ENCODE peak calls at places on chromosomes 11 and 22, in four cellular contexts. U is gastrocnemius medialis, O is PC-3, A is mesenchymal stem cell. G is an unnamed sample. For H3K4me1, the result is how much of the 10 kb centered on the place peaks cover.

GRCh38 chr11:70201876-70202861 is 927 bp upstream of the FADD start:
- DNase-seq in O (no peak), A (peak), U (no peak), G (no peak)

GRCh38 chr11:69293819-69294505 is at the start of gene MYEOV:
- DNase-seq in U (no peak), O (peak), A (peak), G (peak)

GRCh38 chr11:87173185-87174039 is 135.7 kb downstream of the TMEM135 start:
- DNase-seq in U (no peak), A (peak), O (peak), G (no peak)

GRCh38 chr22:28426346-28427132 is 253.1 kb downstream of the TTC28 start:
- DNase-seq in A (no peak), U (no peak), O (no peak), G (no peak)

GRCh38 chr22:31646186-31647019 is 15.6 kb downstream of the PISD start:
- DNase-seq in U (no peak), O (peak), A (peak), G (no peak)

GRCh38 chr11:58900479-58901420 is 38.5 kb upstream of the GLYATL1 start:
- DNase-seq in A (peak), O (peak), U (peak), G (peak)

GRCh38 chr11:9001736-9002135 is 2.1 kb downstream of the NRIP3 start:
- DNase-seq in A (peak), U (no peak), O (peak), G (no peak)

GRCh38 chr11:68039526-68040086 is 781 bp downstream of the TCIRG1 start:
- DNase-seq in O (no peak), A (no peak), U (no peak), G (no peak)

GRCh38 chr22:44698531-44699421 is 3.2 kb upstream of the PRR5 start:
- DNase-seq in U (no peak), O (no peak), A (peak), G (no peak)

GRCh38 chr11:61589961-61590360 is 9.1 kb upstream of the SYT7 start:
- DNase-seq in A (no peak), U (no peak), O (no peak), G (no peak)

GRCh38 chr22:45709866-45710265 is 38.2 kb downstream of the ATXN10 start:
- DNase-seq in A (peak), O (peak), U (no peak), G (no peak)

GRCh38 chr11:100297516-100297915 is 389.6 kb upstream of the ARHGAP42 start:
- DNase-seq in O (no peak), U (no peak), A (no peak), G (no peak)

GRCh38 chr11:91170711-91171110 is 947.9 kb upstream of the CHORDC1 start:
- DNase-seq in A (peak), O (no peak), U (no peak), G (no peak)

GRCh38 chr22:27185903-27186302 is 528.5 kb downstream of the MIAT start:
- DNase-seq in O (no peak), U (no peak), A (no peak), G (no peak)

GRCh38 chr11:62438641-62439040 is 19.8 kb downstream of the SCGB1A1 start:
- DNase-seq in U (no peak), A (no peak), O (no peak), G (no peak)

GRCh38 chr22:47083379-47083986 is 321.0 kb downstream of the TBC1D22A start:
- DNase-seq in A (no peak), O (no peak), U (no peak), G (no peak)

GRCh38 chr11:111933872-111934271 is 3.3 kb upstream of the DIXDC1 start:
- DNase-seq in O (no peak), A (no peak), U (no peak), G (no peak)

GRCh38 chr11:86274503-86274902 is 27.5 kb upstream of the HIKESHI start:
- DNase-seq in O (no peak), A (no peak), U (no peak), G (peak)

GRCh38 chr11:47384498-47384897 is 6.2 kb upstream of the SPI1 start:
- DNase-seq in A (no peak), O (no peak), U (no peak), G (no peak)

GRCh38 chr11:83249972-83250593 is 36.1 kb downstream of the CCDC90B start:
- DNase-seq in U (no peak), O (peak), A (peak), G (peak)

GRCh38 chr11:101987370-101987769 is 59.9 kb upstream of the CFAP300 start:
- DNase-seq in O (no peak), A (no peak), U (no peak), G (no peak)

GRCh38 chr11:47083913-47084312 is 92.8 kb downstream of the ARFGAP2 start:
- DNase-seq in A (peak), U (no peak), O (peak), G (no peak)

GRCh38 chr11:28759311-28759710 is 651.1 kb downstream of the METTL15 start:
- DNase-seq in O (peak), U (no peak), A (peak), G (no peak)

GRCh38 chr22:19810381-19811141 is 44.1 kb downstream of the GNB1L start:
- DNase-seq in O (no peak), A (peak), U (no peak), G (no peak)

GRCh38 chr11:130666781-130667251 is 218.4 kb downstream of the ADAMTS15 start:
- DNase-seq in U (no peak), A (peak), O (peak), G (no peak)

GRCh38 chr11:122271167-122271566 is 155.2 kb upstream of the BLID start:
- DNase-seq in U (peak), O (no peak), A (no peak), G (no peak)

GRCh38 chr11:47587733-47588326 is 1.4 kb downstream of the FAM180B start:
- DNase-seq in O (no peak), U (peak), A (no peak), G (no peak)

GRCh38 chr11:127226959-127227358 is 226.4 kb upstream of the KIRREL3 start:
- DNase-seq in U (no peak), A (no peak), O (no peak), G (no peak)

GRCh38 chr11:65427691-65428577 is 5.3 kb downstream of the NEAT1 start:
- DNase-seq in O (peak), U (peak), A (peak), G (no peak)

GRCh38 chr11:15609445-15609844 is 494.7 kb downstream of the INSC start:
- DNase-seq in A (no peak), U (no peak), O (no peak), G (no peak)

GRCh38 chr11:58963551-58964075 is 24.3 kb downstream of the GLYATL1 start:
- DNase-seq in U (no peak), A (peak), O (no peak), G (peak)

GRCh38 chr11:34653851-34654490 is 33.1 kb downstream of the EHF start:
- DNase-seq in A (peak), U (peak), O (peak), G (no peak)

GRCh38 chr22:20798974-20799373 is 25.1 kb downstream of the SERPIND1 start:
- DNase-seq in O (no peak), A (no peak), U (no peak), G (no peak)

GRCh38 chr11:126408496-126408895 is 53.0 kb downstream of the ST3GAL4 start:
- DNase-seq in U (no peak), O (no peak), A (no peak), G (no peak)

GRCh38 chr11:63769044-63769718 is 606 bp upstream of the ZFTA start:
- DNase-seq in O (peak), A (peak), U (peak), G (no peak)

GRCh38 chr11:10197091-10197490 is 96.9 kb downstream of the SBF2 start:
- DNase-seq in A (no peak), U (no peak), O (peak), G (no peak)

GRCh38 chr11:35144103-35144741 is 5.3 kb downstream of the CD44 start:
- DNase-seq in A (peak), O (peak), U (no peak), G (no peak)

GRCh38 chr11:78406568-78407196 is 10.9 kb downstream of the GAB2 start:
- DNase-seq in U (no peak), O (peak), A (no peak), G (no peak)

GRCh38 chr11:58577441-58578135 is 1.3 kb upstream of the ZFP91 start:
- DNase-seq in A (peak), O (peak), U (peak), G (no peak)

GRCh38 chr22:23539135-23539838 is 40.8 kb downstream of the IGLL1 start:
- DNase-seq in U (peak), A (peak), O (peak), G (no peak)
- H3K4me1 ChIP-seq in U (under half), A (under half), O (under half), G (under half)

GRCh38 chr22:29856496-29856895 is 18.4 kb upstream of the ASCC2 start:
- DNase-seq in U (peak), A (no peak), O (no peak), G (no peak)

GRCh38 chr22:29854432-29854831 is 16.4 kb upstream of the ASCC2 start:
- DNase-seq in U (peak), A (no peak), O (no peak), G (no peak)

GRCh38 chr22:29861672-29862297 is 21.2 kb upstream of the MTMR3 start:
- DNase-seq in O (no peak), A (no peak), U (no peak), G (no peak)

GRCh38 chr22:29855611-29856181 is 17.6 kb upstream of the ASCC2 start:
- DNase-seq in O (no peak), A (no peak), U (peak), G (no peak)

GRCh38 chr22:29859976-29860766 is 22.1 kb upstream of the ASCC2 start:
- DNase-seq in U (no peak), O (no peak), A (no peak), G (no peak)
- H3K4me3 ChIP-seq in U (no peak), O (no peak), A (no peak), G (no peak)

GRCh38 chr11:926341-926916 is 759 bp downstream of the AP2A2 start:
- DNase-seq in A (peak), O (peak), U (peak), G (no peak)
- H3K27ac ChIP-seq in A (peak), O (peak), U (peak), G (no peak)

GRCh38 chr22:17777005-17777716 is 2.9 kb upstream of the BID start:
- DNase-seq in U (no peak), O (no peak), A (no peak), G (no peak)

GRCh38 chr22:17775781-17776470 is 1.7 kb upstream of the BID start:
- DNase-seq in U (no peak), O (no peak), A (no peak), G (no peak)

GRCh38 chr22:17778412-17778976 is 4.2 kb upstream of the BID start:
- DNase-seq in U (no peak), A (no peak), O (no peak), G (no peak)

GRCh38 chr22:17779286-17780115 is 5.2 kb upstream of the BID start:
- DNase-seq in U (no peak), A (no peak), O (no peak), G (no peak)

GRCh38 chr22:17777717-17778044 is 3.4 kb upstream of the BID start:
- DNase-seq in O (no peak), U (no peak), A (no peak), G (no peak)
- H3K4me1 ChIP-seq in O (under half), U (under half), A (under half), G (under half)

DNA sequence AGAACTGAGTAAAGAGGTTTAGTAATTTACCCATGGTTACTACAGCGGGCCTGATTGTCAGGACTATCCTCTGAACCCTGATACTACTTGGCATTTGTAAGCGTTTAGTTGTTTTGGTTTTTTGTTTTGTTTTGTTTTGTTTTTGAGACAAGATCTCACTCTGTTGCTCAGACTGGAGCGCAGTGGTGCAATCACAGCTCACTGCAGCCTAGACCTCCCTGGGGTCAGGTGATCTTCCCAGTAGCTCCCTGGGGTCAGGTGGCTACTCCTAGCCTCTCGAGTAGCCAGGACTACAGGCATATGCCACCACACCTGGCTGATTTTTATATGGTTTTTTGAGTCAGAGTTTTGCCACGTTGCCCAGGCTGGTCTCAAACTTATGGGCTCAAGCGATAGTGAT is 118.6 kb downstream of the WNT11 start:
- DNase-seq in A (no peak), O (no peak), U (no peak), G (no peak)
- H3K4me3 ChIP-seq in A (no peak), O (no peak), U (no peak), G (no peak)

GRCh38 chr11:116984589-116984988 is 113.6 kb downstream of the SIK3 start:
- DNase-seq in U (no peak), O (peak), A (peak), G (no peak)
- H3K27ac ChIP-seq in U (peak), O (peak), A (peak), G (no peak)

DNA sequence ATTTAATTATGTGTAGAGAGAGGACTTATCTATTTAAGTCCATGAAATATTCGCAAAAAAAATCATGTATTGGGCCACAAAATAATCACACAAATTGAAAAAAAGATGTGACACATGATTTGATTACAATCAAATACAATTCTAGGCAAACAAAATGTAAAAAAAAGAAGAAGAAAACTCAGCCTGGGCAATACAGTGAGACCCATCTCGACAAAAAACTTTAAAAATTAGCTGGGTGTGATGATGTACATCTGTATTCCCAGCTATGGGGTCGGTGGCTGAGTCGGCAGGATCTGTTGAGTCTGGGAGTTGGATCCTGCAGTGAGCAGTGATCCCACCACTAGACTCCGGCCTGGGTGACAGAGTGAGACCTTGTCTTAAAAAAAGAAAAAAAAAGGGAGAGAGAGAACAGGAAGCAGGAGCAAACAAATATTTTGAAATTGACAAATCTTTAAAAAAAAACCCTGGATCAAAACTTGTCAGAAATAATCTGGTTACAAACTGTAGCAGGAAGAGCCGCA is 3.1 kb upstream of the TYMP start:
- DNase-seq in U (no peak), A (peak), O (no peak), G (no peak)
- H3K4me1 ChIP-seq in U (under half), A (under half), O (under half), G (under half)

DNA sequence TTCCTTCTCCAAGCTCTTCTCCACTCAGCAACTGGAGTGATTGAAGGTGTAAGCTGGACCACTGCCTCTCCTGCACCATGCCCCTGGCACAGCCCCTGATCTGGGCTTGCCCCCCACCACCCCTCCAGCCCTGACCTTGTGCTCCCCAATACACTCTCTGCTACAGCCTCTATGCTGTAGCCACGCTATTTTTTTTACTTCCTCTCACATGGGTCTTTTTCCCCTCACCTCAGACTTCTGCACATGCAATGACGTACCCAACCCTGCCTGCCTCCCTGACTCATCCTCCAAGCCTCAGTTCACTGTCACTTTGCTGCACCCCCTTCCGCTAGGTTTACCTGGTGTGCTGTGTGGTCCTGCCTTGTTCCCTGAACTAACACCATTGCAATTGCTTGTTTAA is 9.0 kb downstream of the CSNK2A3 start:
- DNase-seq in A (no peak), O (no peak), U (no peak), G (no peak)
- H3K4me3 ChIP-seq in A (no peak), O (no peak), U (no peak), G (no peak)

GRCh38 chr22:23114721-23115020 is 27.1 kb downstream of the RSPH14 start:
- DNase-seq in A (no peak), O (no peak), U (no peak), G (no peak)

GRCh38 chr22:23117275-23117674 is 24.5 kb downstream of the RSPH14 start:
- DNase-seq in O (no peak), U (no peak), A (no peak), G (no peak)

GRCh38 chr22:23115369-23115768 is 26.4 kb downstream of the RSPH14 start:
- DNase-seq in U (no peak), O (no peak), A (no peak), G (no peak)

GRCh38 chr22:23116506-23117263 is 25.1 kb downstream of the RSPH14 start:
- DNase-seq in A (no peak), U (no peak), O (no peak), G (no peak)

GRCh38 chr22:23115825-23116494 is 25.8 kb downstream of the RSPH14 start:
- DNase-seq in U (no peak), A (no peak), O (no peak), G (no peak)
- H3K27ac ChIP-seq in U (no peak), A (no peak), O (no peak), G (no peak)

GRCh38 chr11:134032501-134033091 is 36.3 kb upstream of the JAM3 start:
- DNase-seq in U (no peak), A (no peak), O (no peak), G (no peak)
- H3K4me1 ChIP-seq in U (under half), A (under half), O (under half), G (under half)

G was measured in iPS DF 6.9.